ENCODE peak calls at places on chromosomes 12 and 14, in seven cellular contexts. E, R, O, N, B, C and M are unnamed samples.

GRCh38 chr12:31662176-31662849 is 2.8 kb downstream of the ETFBKMT start:
- DNase-seq in E (no peak), R (no peak), O (no peak), N (no peak), B (no peak), C (no peak), M (no peak)

GRCh38 chr12:100799770-100800169 is 5.2 kb downstream of the ANO4 start:
- DNase-seq in E (peak; percentile 48), R (peak; percentile 75), O (no peak), N (no peak), B (no peak), C (no peak), M (no peak)

GRCh38 chr12:122891661-122892525 is 4.0 kb downstream of the VPS37B start:
- DNase-seq in E (peak; percentile 74), R (peak; percentile 88), O (peak; percentile 75), N (peak; percentile 42), B (no peak), C (no peak), M (peak; percentile 45)

GRCh38 chr14:89920041-89920440 is 34.5 kb downstream of the EFCAB11 start:
- DNase-seq in E (no peak), R (peak; percentile 70), O (no peak), N (no peak), B (no peak), C (no peak), M (no peak)

GRCh38 chr12:79690156-79690605 is 583 bp downstream of the PAWR start:
- DNase-seq in E (peak; percentile 24), R (peak; percentile 20), O (no peak), N (no peak), B (peak; percentile 65), C (peak; percentile 7), M (peak; percentile 30)

GRCh38 chr12:1845010-1845409 is 24.6 kb downstream of the LRTM2 start:
- DNase-seq in E (no peak), R (no peak), O (no peak), N (no peak), B (no peak), C (no peak), M (no peak)

GRCh38 chr12:41972196-41972994 is 172.3 kb downstream of the GXYLT1 start:
- DNase-seq in E (peak; percentile 91), R (no peak), O (no peak), N (no peak), B (no peak), C (no peak), M (no peak)

GRCh38 chr12:76927170-76927784 is 48.5 kb upstream of the CSRP2 start:
- DNase-seq in E (peak; percentile 59), R (peak; percentile 57), O (peak; percentile 96), N (no peak), B (peak; percentile 51), C (peak; percentile 27), M (peak; percentile 69)

GRCh38 chr14:101004954-101005353 is 101.4 kb upstream of the RTL1 start:
- DNase-seq in E (peak; percentile 60), R (peak; percentile 87), O (no peak), N (peak; percentile 28), B (no peak), C (no peak), M (peak; percentile 78)

GRCh38 chr12:12561305-12562015 is 1.2 kb downstream of the DUSP16 start:
- DNase-seq in E (peak; percentile 66), R (peak; percentile 46), O (peak; percentile 86), N (no peak), B (peak; percentile 77), C (peak; percentile 62), M (peak; percentile 56)

GRCh38 chr12:80187660-80188090 is 88.3 kb downstream of the OTOGL start:
- DNase-seq in E (peak; percentile 55), R (peak; percentile 41), O (no peak), N (no peak), B (no peak), C (no peak), M (peak; percentile 76)

GRCh38 chr12:77229640-77230442 is 164.5 kb upstream of the E2F7 start:
- DNase-seq in E (peak; percentile 5), R (no peak), O (no peak), N (no peak), B (no peak), C (no peak), M (peak; percentile 39)

GRCh38 chr14:101525646-101526527 is 35.4 kb upstream of the DIO3 start:
- DNase-seq in E (no peak), R (no peak), O (peak; percentile 63), N (no peak), B (no peak), C (no peak), M (no peak)

GRCh38 chr14:66543996-66544395 is 36.0 kb downstream of the GPHN start:
- DNase-seq in E (no peak), R (no peak), O (no peak), N (no peak), B (no peak), C (no peak), M (no peak)
- TF ChIP-seq CTCF in E (no peak), R (no peak), O (no peak), N (no peak), B (no peak), C (no peak), M (no peak)

DNA sequence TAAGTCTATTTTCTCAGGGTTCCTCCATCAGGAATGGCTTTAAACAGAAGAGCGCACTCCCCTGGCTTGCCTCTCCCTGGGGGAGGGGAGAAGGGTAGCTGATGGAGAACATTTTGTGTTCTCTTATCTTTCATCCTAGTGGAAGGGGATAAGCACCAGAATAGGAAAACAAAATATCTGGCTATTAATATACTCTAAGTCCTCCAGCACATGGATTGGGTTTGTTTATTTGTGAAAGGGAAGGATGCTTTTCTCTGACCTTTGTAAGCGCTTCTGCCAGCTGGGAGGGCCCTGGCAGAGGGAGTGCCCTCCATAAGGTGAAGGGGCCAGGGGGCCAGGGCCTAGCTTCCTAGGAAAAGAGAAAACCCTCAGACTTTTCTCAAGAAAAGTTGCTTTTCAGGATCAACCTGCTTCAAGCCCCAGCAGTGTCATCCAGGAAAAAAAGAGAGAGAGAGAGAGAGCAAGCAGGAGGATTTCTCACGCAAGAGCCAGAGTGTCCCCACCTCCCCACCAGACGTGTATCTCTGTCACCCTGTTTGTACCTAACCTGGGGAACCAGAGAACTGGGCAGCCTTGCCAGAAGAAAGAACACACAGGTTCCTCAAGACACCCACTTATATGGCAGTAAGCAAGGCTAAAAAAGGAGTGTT is 34.2 kb upstream of the ATP2A2 start:
- DNase-seq in E (no peak), R (no peak), O (no peak), N (no peak), B (peak; percentile 64), C (no peak), M (no peak)
- H3K4me3 ChIP-seq in E (no peak overlapping the region), R (no peak overlapping the region), O (no peak overlapping the region), N (no peak overlapping the region), B (no peak overlapping the region), C (no peak overlapping the region), M (no peak overlapping the region)

GRCh38 chr14:36647417-36647826 is 14.2 kb upstream of the PAX9 start:
- DNase-seq in E (no peak), R (no peak), O (no peak), N (no peak), B (no peak), C (no peak), M (no peak)

GRCh38 chr14:36652542-36653201 is 9.0 kb upstream of the PAX9 start:
- DNase-seq in E (no peak), R (no peak), O (no peak), N (no peak), B (no peak), C (no peak), M (no peak)

GRCh38 chr14:36647827-36648753 is 13.6 kb upstream of the PAX9 start:
- DNase-seq in E (peak; percentile 17), R (peak; percentile 30), O (peak; percentile 91), N (no peak), B (peak; percentile 81), C (no peak), M (peak; percentile 51)

GRCh38 chr14:36649872-36650650 is 11.6 kb upstream of the PAX9 start:
- DNase-seq in E (no peak), R (no peak), O (no peak), N (no peak), B (no peak), C (no peak), M (no peak)

GRCh38 chr14:36646664-36647416 is 14.8 kb upstream of the PAX9 start:
- DNase-seq in E (no peak), R (no peak), O (peak; percentile 83), N (no peak), B (peak; percentile 59), C (no peak), M (no peak)
- TF ChIP-seq CTCF in E (no peak), R (peak; percentile 19), O (peak; percentile 67), N (peak; percentile 10), B (peak; percentile 21), C (peak; percentile 20), M (peak; percentile 16)

GRCh38 chr12:53985358-53985899 is 483 bp downstream of the HOXC10 start:
- DNase-seq in E (no peak), R (no peak), O (peak; percentile 80), N (no peak), B (peak; percentile 32), C (no peak), M (no peak)

GRCh38 chr12:53984901-53985357 is at the start of gene HOXC10:
- DNase-seq in E (peak; percentile 96), R (peak; percentile 75), O (peak; percentile 97), N (peak; percentile 87), B (peak; percentile 92), C (peak; percentile 95), M (peak; percentile 22)

GRCh38 chr12:53982616-53983579 is 2.0 kb upstream of the HOXC10 start:
- DNase-seq in E (no peak), R (no peak), O (no peak), N (no peak), B (no peak), C (no peak), M (no peak)

GRCh38 chr12:53981652-53982565 is 3.0 kb upstream of the HOXC10 start:
- DNase-seq in E (no peak), R (no peak), O (peak; percentile 68), N (no peak), B (no peak), C (no peak), M (no peak)

GRCh38 chr12:53983580-53984572 is 1.1 kb upstream of the HOXC10 start:
- DNase-seq in E (no peak), R (no peak), O (peak; percentile 68), N (no peak), B (peak; percentile 30), C (no peak), M (no peak)
- H3K4me3 ChIP-seq in E (peak overlapping the region; percentile 12), R (no peak overlapping the region), O (no peak overlapping the region), N (peak overlapping the region; percentile 35), B (no peak overlapping the region), C (no peak overlapping the region), M (no peak overlapping the region)